ENCODE peak calls at places on chromosomes 4 and X, in five cellular contexts. M is bronchial epithelial cell, W is cardiac muscle cell, N is astrocyte, C is OCI-LY7. G is an unnamed sample.

GRCh38 chr4:183177001-183177400 is 77.9 kb downstream of the WWC2 start:
- DNase-seq in C (no peak), W (no peak), M (peak; percentile 75), N (no peak), G (no peak)

GRCh38 chr4:102843938-102844337 is 16.6 kb upstream of the UBE2D3 start:
- DNase-seq in N (no peak), C (no peak), M (no peak), W (no peak), G (no peak)

GRCh38 chr4:165294907-165295306 is 32.6 kb upstream of the MSMO1 start:
- DNase-seq in W (no peak), N (no peak), M (no peak), C (peak; percentile 77), G (no peak)

GRCh38 chrX:136047969-136048368 is 62.7 kb downstream of the SLC9A6 start:
- DNase-seq in N (peak; percentile 36), C (no peak), M (no peak), W (no peak), G (no peak)

GRCh38 chr4:61489927-61490326 is 289.8 kb downstream of the ADGRL3 start:
- DNase-seq in N (no peak), M (no peak), C (no peak), W (no peak), G (no peak)

GRCh38 chrX:40496728-40497127 is 84.0 kb upstream of the ATP6AP2 start:
- DNase-seq in N (peak; percentile 29), W (no peak), C (no peak), M (no peak), G (no peak)

GRCh38 chrX:136588060-136588459 is 56.0 kb downstream of the VGLL1 start:
- DNase-seq in M (no peak), C (no peak), N (no peak), W (no peak), G (no peak)

GRCh38 chrX:43939187-43939926 is 33.8 kb downstream of the NDP start:
- DNase-seq in M (peak; percentile 20), C (no peak), N (peak; percentile 5), W (no peak), G (no peak)

GRCh38 chr4:15771419-15772058 is 6.6 kb upstream of the CD38 start:
- DNase-seq in M (no peak), W (no peak), C (no peak), N (no peak), G (no peak)

GRCh38 chr4:128483816-128484215 is 196.2 kb upstream of the PGRMC2 start:
- DNase-seq in W (no peak), C (no peak), N (peak; percentile 54), M (no peak), G (no peak)

GRCh38 chr4:128333309-128334006 is 45.8 kb upstream of the PGRMC2 start:
- DNase-seq in M (no peak), W (peak; percentile 61), C (no peak), N (no peak), G (no peak)

GRCh38 chr4:13821522-13821921 is 194.0 kb upstream of the BOD1L1 start:
- DNase-seq in C (no peak), W (no peak), M (no peak), N (no peak), G (no peak)

GRCh38 chr4:145709336-145709735 is 29.4 kb downstream of the C4orf51 start:
- DNase-seq in W (no peak), C (no peak), M (no peak), N (no peak), G (no peak)

GRCh38 chrX:136806891-136807410 is 26.2 kb upstream of the ARHGEF6 start:
- DNase-seq in M (no peak), W (no peak), C (no peak), N (no peak), G (no peak)

GRCh38 chrX:44872319-44872816 is 620 bp upstream of the KDM6A start:
- DNase-seq in C (no peak), W (no peak), M (no peak), N (no peak), G (no peak)

GRCh38 chr4:125703443-125703842 is 388.7 kb downstream of the FAT4 start:
- DNase-seq in C (no peak), N (peak; percentile 42), M (peak; percentile 51), W (no peak), G (no peak)

GRCh38 chr4:103079621-103080020 is 3.1 kb upstream of the SLC9B2 start:
- DNase-seq in M (no peak), C (no peak), W (no peak), N (no peak), G (no peak)

GRCh38 chr4:94758700-94759399 is 1.1 kb downstream of the BMPR1B start:
- DNase-seq in W (peak; percentile 23), M (peak; percentile 43), C (no peak), N (peak; percentile 6), G (no peak)

GRCh38 chr4:1052231-1052671 is 40.8 kb downstream of the FGFRL1 start:
- DNase-seq in W (no peak), C (no peak), M (no peak), N (no peak), G (no peak)

GRCh38 chrX:29653721-29654120 is 561.6 kb upstream of the MAGEB2 start:
- DNase-seq in M (no peak), N (no peak), C (no peak), W (no peak), G (no peak)

GRCh38 chrX:67555578-67556203 is 11.9 kb downstream of the AR start:
- DNase-seq in C (peak; percentile 29), W (peak; percentile 26), N (no peak), M (peak; percentile 30), G (no peak)

GRCh38 chr4:71785957-71786356 is 2.1 kb upstream of the GC start:
- DNase-seq in M (no peak), C (no peak), W (no peak), N (no peak), G (no peak)

GRCh38 chr4:85509882-85510631 is 35.1 kb downstream of the ARHGAP24 start:
- DNase-seq in M (no peak), W (no peak), N (no peak), C (no peak), G (no peak)

GRCh38 chr4:7727727-7728126 is 211.9 kb downstream of the AFAP1 start:
- DNase-seq in C (no peak), N (no peak), M (peak; percentile 19), W (no peak), G (no peak)

GRCh38 chrX:115147220-115147619 is 42.0 kb upstream of the RBMXL3 start:
- DNase-seq in N (peak; percentile 17), C (no peak), M (peak; percentile 39), W (no peak), G (peak; percentile 2)

GRCh38 chr4:10066704-10067651 is 45.7 kb upstream of the SLC2A9 start:
- DNase-seq in N (no peak), C (no peak), W (no peak), M (no peak), G (no peak)

GRCh38 chr4:70714061-70714468 is 7.7 kb upstream of the RUFY3 start:
- DNase-seq in M (peak; percentile 69), N (no peak), W (no peak), C (no peak), G (no peak)
- H3K4me3 ChIP-seq in M (no peak overlapping the region), N (no peak overlapping the region), W (no peak overlapping the region), C (peak overlapping the region; percentile 45), G (no peak overlapping the region)

DNA sequence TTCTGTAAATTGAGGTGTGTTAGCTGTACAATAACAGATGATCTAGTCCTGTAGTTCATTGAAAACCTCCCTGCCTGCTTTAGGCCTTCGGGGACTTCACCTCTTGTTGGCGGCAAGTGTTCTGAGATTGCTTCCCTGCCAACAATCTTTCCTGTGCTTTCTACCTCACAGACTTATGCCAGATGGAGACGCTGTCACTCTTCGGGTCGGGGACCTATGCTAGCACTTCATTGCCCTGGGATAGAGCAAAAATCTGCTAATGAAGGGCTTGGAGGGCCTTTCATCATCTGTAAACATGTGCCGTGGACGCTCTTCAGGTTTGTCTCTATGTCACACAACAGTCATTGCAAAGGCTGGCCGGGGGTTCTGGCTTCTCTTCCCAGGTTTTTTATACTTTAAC is 4.7 kb upstream of the PDLIM3 start:
- DNase-seq in M (no peak), N (no peak), W (no peak), C (no peak), G (no peak)
- TF ChIP-seq CTCF in M (no peak), N (no peak), W (no peak), C (no peak), G (no peak)

GRCh38 chr4:48341776-48342558 is 638 bp downstream of the SLAIN2 start:
- DNase-seq in C (peak; percentile 66), M (no peak), N (no peak), W (peak; percentile 81), G (no peak)

GRCh38 chr4:48340905-48341775 is at the start of gene SLAIN2:
- DNase-seq in W (peak; percentile 99), M (peak; percentile 88), C (peak; percentile 95), N (peak; percentile 97), G (peak; percentile 90)

GRCh38 chr4:48342559-48342878 is 1.2 kb downstream of the SLAIN2 start:
- DNase-seq in N (no peak), C (peak; percentile 41), W (no peak), M (no peak), G (no peak)

GRCh38 chr4:48339642-48340041 is 1.7 kb upstream of the SLAIN2 start:
- DNase-seq in M (peak; percentile 70), W (no peak), N (no peak), C (no peak), G (no peak)

DNA sequence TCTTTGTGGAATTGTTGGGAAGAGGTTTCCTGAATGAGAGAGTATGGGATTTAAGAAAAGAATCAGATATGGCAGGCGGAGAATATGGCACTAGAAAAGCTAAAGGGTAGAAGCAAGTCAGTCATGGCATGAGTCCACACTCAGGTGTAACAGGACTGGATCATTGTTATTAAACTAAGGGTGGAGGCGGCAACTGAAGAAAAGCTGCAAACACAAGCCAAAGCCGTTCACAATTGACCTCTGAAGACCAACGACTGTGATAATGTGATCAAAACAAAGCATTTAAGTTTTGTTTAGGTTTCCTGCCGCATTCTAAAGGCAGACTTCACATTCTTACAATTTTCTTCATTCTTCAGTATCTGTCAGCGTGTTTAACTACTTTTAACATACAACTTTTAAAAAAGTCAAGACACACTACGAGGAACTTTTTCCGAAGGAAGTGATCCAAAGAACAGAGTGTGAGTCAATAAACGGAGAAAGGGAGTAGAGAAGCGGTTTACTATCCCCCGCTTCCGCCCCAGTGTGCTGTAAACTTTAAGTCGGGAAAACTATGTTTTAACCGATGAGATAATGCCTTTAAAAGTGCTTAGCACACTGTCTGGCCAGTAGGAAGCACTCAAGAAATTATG is 939 bp upstream of the SLAIN2 start:
- DNase-seq in W (peak; percentile 22), M (peak; percentile 72), C (peak; percentile 50), N (peak; percentile 73), G (no peak)
- H3K4me3 ChIP-seq in W (peak overlapping the region; percentile 48), M (peak overlapping the region; percentile 44), C (peak overlapping the region; percentile 93), N (peak overlapping the region; percentile 74), G (peak overlapping the region; percentile 73)

GRCh38 chr4:69025999-69026387 is 70.3 kb upstream of the UGT2B7 start:
- DNase-seq in M (no peak), C (no peak), N (no peak), W (no peak), G (no peak)

GRCh38 chr4:69026974-69027373 is 69.3 kb upstream of the UGT2B7 start:
- DNase-seq in N (no peak), M (no peak), W (no peak), C (no peak), G (no peak)

GRCh38 chr4:69025191-69025998 is 70.9 kb upstream of the UGT2B7 start:
- DNase-seq in C (peak; percentile 1), N (no peak), W (peak; percentile 46), M (no peak), G (no peak)
- TF ChIP-seq CTCF in C (peak; percentile 50), N (no peak), W (no peak), M (peak; percentile 31), G (peak; percentile 55)

GRCh38 chr4:44638091-44638490 is 13.3 kb downstream of the YIPF7 start:
- DNase-seq in W (no peak), M (no peak), C (no peak), N (no peak), G (no peak)
- H3K4me3 ChIP-seq in W (no peak overlapping the region), M (no peak overlapping the region), C (no peak overlapping the region), N (no peak overlapping the region), G (no peak overlapping the region)